ENCODE peak calls at places on chromosomes 16 and 17, in six cellular contexts. I, X, V, U, H and E are unnamed samples.

GRCh38 chr16:72823961-72824490 is 223.9 kb downstream of the ZFHX3 start:
- DNase-seq in I (no peak), X (no peak), V (no peak), U (no peak), H (no peak), E (no peak)

GRCh38 chr16:74984194-74984669 is 691 bp downstream of the WDR59 start:
- DNase-seq in I (no peak), X (peak), V (no peak), U (peak), H (no peak), E (no peak)

GRCh38 chr17:47605006-47605405 is 44.7 kb upstream of the KPNB1 start:
- DNase-seq in I (no peak), X (no peak), V (no peak), U (no peak), H (no peak), E (no peak)

GRCh38 chr17:8552582-8553320 is 77.8 kb downstream of the MYH10 start:
- DNase-seq in I (no peak), X (no peak), V (no peak), U (no peak), H (no peak), E (no peak)

GRCh38 chr17:74803971-74804370 is 27.8 kb upstream of the NAT9 start:
- DNase-seq in I (no peak), X (no peak), V (no peak), U (no peak), H (no peak), E (no peak)

GRCh38 chr17:76077582-76078110 is 1.3 kb upstream of the ZACN start:
- DNase-seq in I (peak), X (no peak), V (no peak), U (peak), H (no peak), E (no peak)

GRCh38 chr16:64621616-64622015 is 500.2 kb downstream of the CDH11 start:
- DNase-seq in I (no peak), X (no peak), V (no peak), U (no peak), H (no peak), E (no peak)

GRCh38 chr16:84851192-84852127 is 31.7 kb downstream of the CRISPLD2 start:
- DNase-seq in I (no peak), X (no peak), V (peak), U (no peak), H (peak), E (peak)

GRCh38 chr17:3511841-3512511 is 36.2 kb downstream of the ASPA start:
- DNase-seq in I (no peak), X (no peak), V (no peak), U (no peak), H (no peak), E (no peak)

GRCh38 chr16:2753523-2754020 is 1.1 kb downstream of the SRRM2 start:
- DNase-seq in I (no peak), X (no peak), V (no peak), U (peak), H (no peak), E (no peak)

GRCh38 chr16:53152321-53152720 is 97.5 kb downstream of the CHD9 start:
- DNase-seq in I (no peak), X (no peak), V (no peak), U (no peak), H (no peak), E (no peak)

GRCh38 chr17:80850817-80851216 is 140.8 kb upstream of the CHMP6 start:
- DNase-seq in I (no peak), X (no peak), V (no peak), U (no peak), H (no peak), E (no peak)

GRCh38 chr16:20901068-20901440 is 483 bp downstream of the LYRM1 start:
- DNase-seq in I (no peak), X (no peak), V (no peak), U (no peak), H (no peak), E (no peak)

GRCh38 chr16:29820271-29820701 is at the start of gene MVP:
- DNase-seq in I (peak), X (no peak), V (no peak), U (peak), H (no peak), E (peak)

GRCh38 chr17:27455914-27456680 is at the start of gene KSR1:
- DNase-seq in I (peak), X (peak), V (peak), U (peak), H (no peak), E (peak)

GRCh38 chr17:57674894-57675293 is 70.2 kb downstream of the CCDC182 start:
- DNase-seq in I (no peak), X (no peak), V (no peak), U (no peak), H (no peak), E (no peak)

GRCh38 chr16:22219389-22220075 is 13.5 kb downstream of the EEF2K start:
- DNase-seq in I (no peak), X (no peak), V (no peak), U (no peak), H (no peak), E (no peak)

GRCh38 chr16:22220076-22220453 is 14.0 kb downstream of the EEF2K start:
- DNase-seq in I (peak), X (no peak), V (no peak), U (no peak), H (no peak), E (peak)

GRCh38 chr16:22222998-22223397 is 16.9 kb downstream of the EEF2K start:
- DNase-seq in I (no peak), X (no peak), V (no peak), U (no peak), H (no peak), E (no peak)

GRCh38 chr16:22222006-22222405 is 15.9 kb downstream of the EEF2K start:
- DNase-seq in I (no peak), X (no peak), V (no peak), U (no peak), H (no peak), E (no peak)

GRCh38 chr16:22220714-22221113 is 14.6 kb downstream of the EEF2K start:
- DNase-seq in I (peak), X (no peak), V (no peak), U (no peak), H (no peak), E (peak)
- H3K27ac ChIP-seq in I (no peak), X (no peak), V (peak), U (no peak), H (no peak), E (peak)

DNA sequence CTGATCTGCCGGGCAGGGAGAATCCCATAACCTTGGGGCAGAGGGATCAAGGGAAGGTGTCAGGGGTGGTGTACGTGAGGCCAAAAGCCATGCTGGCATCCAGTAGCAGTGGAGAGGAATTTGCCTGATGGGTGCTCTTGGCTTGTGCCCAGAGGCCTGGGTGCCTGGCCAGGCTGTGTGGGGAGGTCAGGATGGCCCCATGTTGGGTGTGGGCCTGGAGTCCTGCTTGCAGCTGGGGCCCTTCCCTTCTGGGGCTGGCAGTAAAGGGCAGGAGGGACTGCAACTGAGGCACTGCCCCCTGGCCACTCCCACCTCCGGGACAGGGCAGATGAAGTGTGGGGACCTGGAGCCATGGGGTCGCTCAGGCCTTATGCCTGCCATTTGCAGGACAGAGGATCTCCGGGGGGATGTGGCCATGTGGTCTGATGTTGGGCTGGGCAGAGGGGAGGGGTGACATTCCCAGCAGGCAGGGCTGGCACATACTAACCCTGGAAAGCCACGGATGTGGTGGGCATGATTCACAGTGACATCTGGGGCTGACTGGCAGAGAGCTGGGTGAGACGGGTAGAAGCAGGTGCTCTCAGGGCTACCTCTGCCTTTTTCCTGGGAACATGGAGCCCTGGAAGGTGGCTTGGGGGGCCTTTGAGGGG is 3.5 kb downstream of the FMNL1 start:
- DNase-seq in I (no peak), X (peak), V (no peak), U (peak), H (no peak), E (peak)
- H3K27ac ChIP-seq in I (peak), X (peak), V (peak), U (peak), H (no peak), E (no peak)

GRCh38 chr17:78256705-78257559 is 25.5 kb downstream of the TMEM235 start:
- DNase-seq in I (no peak), X (no peak), V (no peak), U (no peak), H (no peak), E (peak)

GRCh38 chr17:78255953-78256704 is 24.7 kb downstream of the TMEM235 start:
- DNase-seq in I (no peak), X (no peak), V (no peak), U (no peak), H (no peak), E (no peak)

GRCh38 chr17:78255029-78255656 is 23.7 kb downstream of the TMEM235 start:
- DNase-seq in I (no peak), X (no peak), V (no peak), U (no peak), H (no peak), E (peak)

GRCh38 chr17:78258323-78259229 is 27.1 kb downstream of the TMEM235 start:
- DNase-seq in I (no peak), X (peak), V (no peak), U (peak), H (no peak), E (peak)

GRCh38 chr17:78257810-78258322 is 26.4 kb downstream of the TMEM235 start:
- DNase-seq in I (no peak), X (peak), V (no peak), U (peak), H (no peak), E (peak)
- H3K27ac ChIP-seq in I (peak), X (peak), V (peak), U (no peak), H (no peak), E (peak)

GRCh38 chr17:17719966-17720543 is 38.8 kb downstream of the RAI1 start:
- DNase-seq in I (no peak), X (no peak), V (no peak), U (no peak), H (no peak), E (no peak)
- H3K27ac ChIP-seq in I (peak), X (no peak), V (peak), U (no peak), H (no peak), E (no peak)

DNA sequence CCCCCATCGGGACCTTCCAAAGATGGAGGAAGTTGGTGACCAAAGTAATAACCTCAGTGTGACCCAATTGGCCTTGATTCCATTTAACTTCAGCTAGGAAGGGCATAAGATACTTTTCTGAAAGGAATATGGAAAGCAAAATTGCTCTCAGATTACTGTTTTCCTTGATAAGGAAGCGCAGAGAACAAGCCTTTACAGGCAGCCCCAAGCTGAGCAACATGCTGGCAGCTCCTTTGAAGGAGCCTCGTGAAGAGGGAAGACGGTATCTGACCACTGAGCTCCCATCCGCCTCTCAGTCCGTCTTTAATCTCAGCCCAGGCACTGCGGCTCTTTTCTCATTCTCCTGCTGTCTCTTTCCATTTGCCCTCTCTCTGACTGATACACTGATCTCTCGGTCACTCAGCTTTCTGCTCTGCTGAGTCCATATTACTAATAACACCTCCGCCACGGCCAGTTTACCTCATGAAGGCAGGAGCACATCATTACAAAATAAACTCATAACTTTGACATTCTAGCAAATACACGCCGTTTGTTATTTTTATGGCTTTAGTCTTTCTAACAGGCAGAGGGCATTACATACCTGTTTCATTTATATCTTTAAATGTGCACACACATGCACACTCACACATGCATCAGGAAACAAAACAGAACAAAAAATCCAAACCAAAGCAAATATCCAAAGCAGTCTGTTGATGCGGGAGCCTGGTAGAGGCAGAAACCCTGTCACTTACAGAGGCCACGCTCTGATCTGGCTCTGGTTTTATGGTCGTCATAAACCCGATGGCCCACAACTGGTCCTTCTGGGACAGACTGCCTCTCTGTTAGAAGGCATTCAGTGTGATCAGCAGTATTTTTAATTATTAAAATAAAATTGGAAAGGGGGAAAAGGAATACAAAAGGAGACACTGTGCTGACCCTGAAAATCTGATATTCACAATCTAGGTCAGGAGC is 183.2 kb downstream of the AATF start:
- DNase-seq in I (no peak), X (no peak), V (no peak), U (no peak), H (no peak), E (no peak)
- H3K27ac ChIP-seq in I (no peak), X (no peak), V (no peak), U (no peak), H (no peak), E (no peak)